ENCODE peak calls at places on chromosomes 13 and 19, in eight cellular contexts. V is uterus, Z is K562, U is brain microvascular endothelial cell, L is HCT116, Q is breast epithelium, W is esophagus muscularis mucosa, Y is WERI-Rb-1. N is an unnamed sample.

GRCh38 chr13:53060840-53061485 is 32.4 kb downstream of the OLFM4 start:
- DNase-seq in L (no peak), U (no peak), W (peak; percentile 80), Y (no peak), Z (no peak), V (no peak), Q (no peak), N (no peak)

GRCh38 chr19:542173-542866 is 1.5 kb upstream of the GZMM start:
- DNase-seq in W (no peak), Y (no peak), Z (no peak), U (no peak), V (no peak), Q (no peak), L (no peak), N (no peak)

GRCh38 chr19:29671393-29672076 is 6.3 kb downstream of the PLEKHF1 start:
- DNase-seq in W (no peak), L (no peak), U (peak; percentile 24), Y (no peak), Z (peak; percentile 81), Q (peak; percentile 74), V (peak; percentile 57), N (no peak)

GRCh38 chr19:48480476-48481190 is 11.5 kb downstream of the CYTH2 start:
- DNase-seq in L (no peak), Y (no peak), U (peak; percentile 24), W (no peak), V (peak; percentile 48), Z (no peak), Q (no peak), N (no peak)

GRCh38 chr13:54750521-54750920 is 1721.9 kb downstream of the OLFM4 start:
- DNase-seq in Z (no peak), L (no peak), V (no peak), Q (no peak), W (no peak), Y (no peak), U (no peak), N (no peak)

GRCh38 chr13:29423050-29423449 is 172.4 kb downstream of the SLC7A1 start:
- DNase-seq in W (no peak), Q (no peak), V (no peak), Y (no peak), L (no peak), U (no peak), Z (no peak), N (no peak)

GRCh38 chr13:88507909-88508308 is 836.7 kb downstream of the SLITRK5 start:
- DNase-seq in L (no peak), Y (no peak), Q (no peak), U (no peak), Z (no peak), V (no peak), W (no peak), N (no peak)

GRCh38 chr13:39776439-39776838 is 121.0 kb downstream of the COG6 start:
- DNase-seq in V (no peak), U (peak; percentile 92), Y (no peak), L (no peak), W (no peak), Z (no peak), Q (no peak), N (peak; percentile 51)

GRCh38 chr19:1076951-1077350 is 10.0 kb downstream of the ARHGAP45 start:
- DNase-seq in L (no peak), Z (no peak), U (no peak), W (no peak), Y (no peak), V (no peak), Q (no peak), N (no peak)

GRCh38 chr13:30725331-30726085 is 9.8 kb upstream of the ALOX5AP start:
- DNase-seq in V (no peak), Q (no peak), L (no peak), Z (no peak), Y (peak; percentile 24), U (peak; percentile 19), W (no peak), N (no peak)

GRCh38 chr19:1747285-1748114 is 5.8 kb upstream of the ONECUT3 start:
- DNase-seq in Q (no peak), Z (peak; percentile 95), W (no peak), Y (no peak), L (peak; percentile 100), U (peak; percentile 77), V (no peak), N (no peak)

GRCh38 chr13:98675837-98676236 is 76.6 kb downstream of the SLC15A1 start:
- DNase-seq in V (no peak), Q (no peak), U (no peak), Y (no peak), L (no peak), W (no peak), Z (no peak), N (no peak)

GRCh38 chr13:26061947-26062346 is 10.1 kb upstream of the SHISA2 start:
- DNase-seq in Z (no peak), U (peak; percentile 91), V (no peak), L (no peak), Q (no peak), Y (no peak), W (peak; percentile 42), N (peak; percentile 23)
- TF ChIP-seq CTCF in Z (no peak), U (no peak), V (no peak), L (no peak), Q (no peak), Y (no peak), W (no peak), N (no peak)

DNA sequence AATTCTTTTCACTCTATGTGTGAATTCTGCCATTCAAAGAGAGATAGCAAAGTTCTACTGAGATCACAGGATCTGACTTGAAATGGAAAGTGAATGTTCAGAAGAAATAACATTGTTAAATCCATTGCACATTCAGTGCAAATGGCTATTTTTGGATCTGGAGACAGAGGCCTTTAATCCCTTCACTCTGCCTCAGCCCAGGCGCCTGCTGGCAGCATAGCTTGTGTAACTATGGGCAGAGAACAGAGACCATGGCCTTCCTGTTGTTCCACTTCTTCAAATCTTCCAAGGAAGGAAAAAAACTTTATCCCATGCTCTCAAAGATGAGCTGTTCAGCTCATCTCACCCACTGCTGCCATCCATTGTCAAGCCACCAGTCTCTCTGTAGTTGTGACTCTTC is 265.4 kb downstream of the LMO7 start:
- DNase-seq in Y (no peak), W (no peak), U (no peak), V (no peak), Q (no peak), L (no peak), Z (no peak), N (no peak)
- H3K27ac ChIP-seq in Y (peak overlapping the region; percentile 58), W (peak overlapping the region; percentile 76), U (no peak overlapping the region), V (no peak overlapping the region), Q (no peak overlapping the region), L (no peak overlapping the region), Z (no peak overlapping the region), N (no peak overlapping the region)

GRCh38 chr19:9671654-9672053 is 3.2 kb downstream of the ZNF562 start:
- DNase-seq in U (no peak), L (no peak), V (no peak), W (no peak), Y (no peak), Z (no peak), Q (no peak), N (no peak)

GRCh38 chr19:9673912-9674668 is 810 bp downstream of the ZNF562 start:
- DNase-seq in Q (no peak), L (peak; percentile 39), V (no peak), W (no peak), Z (peak; percentile 20), U (no peak), Y (no peak), N (no peak)

GRCh38 chr19:9667898-9668297 is 7.0 kb downstream of the ZNF562 start:
- DNase-seq in Y (no peak), V (no peak), W (no peak), L (no peak), U (no peak), Z (no peak), Q (no peak), N (no peak)

GRCh38 chr19:9672893-9673292 is 2.0 kb downstream of the ZNF562 start:
- DNase-seq in W (no peak), U (no peak), V (no peak), Y (no peak), Z (peak; percentile 5), Q (no peak), L (no peak), N (no peak)

DNA sequence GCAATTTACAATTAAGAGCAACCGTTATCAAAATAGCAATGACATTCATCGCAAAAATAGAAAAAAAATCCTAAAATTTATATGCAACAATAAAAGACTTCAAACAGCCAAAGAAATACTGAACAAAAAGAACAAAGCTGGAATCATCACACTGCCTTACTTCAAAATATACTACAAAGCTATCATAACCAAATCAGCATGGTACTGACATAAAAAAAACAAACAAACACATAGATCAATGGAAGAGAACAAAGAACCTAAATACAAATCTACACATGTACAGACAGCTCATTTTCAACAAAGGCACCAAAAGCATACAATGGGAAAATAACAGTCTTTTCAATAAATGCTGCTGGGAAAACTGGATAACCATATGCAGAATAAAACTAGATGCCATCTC is 6.4 kb downstream of the ZNF562 start:
- DNase-seq in W (no peak), Z (no peak), Q (no peak), Y (no peak), U (no peak), L (no peak), V (no peak), N (no peak)
- TF ChIP-seq CTCF in W (no peak), Z (no peak), Q (no peak), Y (no peak), U (no peak), L (no peak), V (no peak), N (no peak)

DNA sequence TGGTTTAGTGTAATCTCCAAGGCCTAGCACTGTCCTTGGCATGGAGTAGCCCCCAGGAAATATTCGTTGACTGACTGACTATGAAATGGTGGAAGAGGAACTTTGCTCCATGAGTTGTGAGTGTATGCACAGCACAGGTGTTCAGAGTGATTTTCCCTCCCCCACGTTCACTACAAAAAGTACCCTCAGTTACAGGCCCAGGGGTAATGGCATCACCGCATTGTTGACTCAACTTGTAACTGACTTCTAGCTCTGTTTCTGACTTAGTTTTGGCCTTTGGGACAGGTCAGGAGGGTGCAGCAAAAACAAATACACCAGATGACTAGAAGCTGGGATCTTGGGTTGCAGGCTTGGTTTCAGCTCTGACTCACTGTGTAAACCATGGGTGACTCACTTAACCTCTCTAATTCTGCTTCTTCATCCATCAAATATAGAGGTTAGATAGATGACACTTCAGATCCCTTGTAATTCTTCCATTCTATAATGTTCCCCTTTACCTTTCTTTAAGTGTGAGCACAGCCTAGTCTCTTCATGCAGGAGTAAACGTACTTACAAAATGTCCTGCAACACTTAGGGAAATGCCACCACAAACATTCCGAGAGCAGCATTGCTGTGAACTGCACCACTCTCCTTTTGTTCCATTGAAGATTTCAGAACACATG is 229.8 kb downstream of the KCNRG start:
- DNase-seq in V (no peak), U (peak; percentile 91), L (peak; percentile 79), Z (peak; percentile 74), Y (no peak), Q (no peak), W (no peak), N (peak; percentile 51)
- H3K27ac ChIP-seq in V (no peak overlapping the region), U (peak overlapping the region; percentile 47), L (peak overlapping the region; percentile 33), Z (peak overlapping the region; percentile 82), Y (no peak overlapping the region), Q (peak overlapping the region; percentile 61), W (no peak overlapping the region), N (no peak overlapping the region)

N was measured in AG04450.